ENCODE peak calls at places on chromosomes 1 and 21, in six cellular contexts. N is aorta, Z is erythroblast, Q is GM13976, T is myocyte, B is globus pallidus. D is an unnamed sample.

GRCh38 chr1:27045973-27046558 is 33.4 kb upstream of the TENT5B start:
- DNase-seq in N (peak), Z (no peak), Q (peak), T (peak), B (peak), D (peak)

GRCh38 chr21:38756746-38757145 is 49.0 kb upstream of the ETS2 start:
- DNase-seq in N (no peak), Z (no peak), Q (no peak), T (peak), B (no peak), D (peak)

GRCh38 chr1:42144336-42145189 is 8.6 kb upstream of the GUCA2B start:
- DNase-seq in N (no peak), Z (no peak), Q (no peak), T (peak), B (no peak), D (no peak)

GRCh38 chr1:77096496-77097255 is 122.6 kb downstream of the PIGK start:
- DNase-seq in N (no peak), Z (no peak), Q (no peak), T (no peak), B (no peak), D (no peak)

GRCh38 chr21:32331444-32332305 is 33.0 kb downstream of the MRAP start:
- DNase-seq in N (no peak), Z (no peak), Q (no peak), T (peak), B (peak), D (no peak)

GRCh38 chr1:219174672-219175564 is 1.2 kb downstream of the LYPLAL1 start:
- DNase-seq in N (no peak), Z (peak), Q (no peak), T (peak), B (peak), D (peak)

GRCh38 chr1:230704830-230705229 is 9.1 kb downstream of the AGT start:
- DNase-seq in N (no peak), Z (no peak), Q (no peak), T (no peak), B (no peak), D (no peak)

GRCh38 chr1:238951809-238952208 is 434.6 kb upstream of the CHRM3 start:
- DNase-seq in N (no peak), Z (no peak), Q (no peak), T (peak), B (peak), D (peak)

GRCh38 chr1:182351790-182352364 is 39.7 kb downstream of the GLUL start:
- DNase-seq in N (no peak), Z (no peak), Q (no peak), T (no peak), B (no peak), D (no peak)

D was measured in IMR-90.